ENCODE peak calls at places on chromosome 14, in nine cellular contexts. One of them, this sample, is unnamed.
A peak's percentile ranks its signal among the peaks of the same experiment; 100 is the strongest.

GRCh38 chr14:44170099-44170498 is 337.0 kb downstream of the FSCB start:
- DNase-seq in uterus: no peak
- DNase-seq in kidney: no peak
- DNase-seq in A549: no peak
- DNase-seq in HL-60: no peak
- DNase-seq in IMR-90: no peak
- DNase-seq in CD8-positive, alpha-beta T cell: no peak
- DNase-seq in spleen: no peak
- DNase-seq in neural progenitor cell: no peak
- DNase-seq in this sample: no peak

GRCh38 chr14:77603654-77604270 is 12.7 kb downstream of the SPTLC2 start:
- DNase-seq in spleen: no peak
- DNase-seq in kidney: no peak
- DNase-seq in neural progenitor cell: no peak
- DNase-seq in IMR-90: no peak
- DNase-seq in HL-60: peak; percentile 16
- DNase-seq in A549: peak; percentile 56
- DNase-seq in uterus: no peak
- DNase-seq in CD8-positive, alpha-beta T cell: no peak
- DNase-seq in this sample: no peak

GRCh38 chr14:54782803-54783659 is 119.6 kb downstream of the GCH1 start:
- DNase-seq in CD8-positive, alpha-beta T cell: no peak
- DNase-seq in neural progenitor cell: peak; percentile 35
- DNase-seq in IMR-90: no peak
- DNase-seq in kidney: peak; percentile 48
- DNase-seq in spleen: no peak
- DNase-seq in A549: no peak
- DNase-seq in uterus: no peak
- DNase-seq in HL-60: peak; percentile 52
- DNase-seq in this sample: no peak

GRCh38 chr14:68506645-68507405 is 286.0 kb downstream of the ZFP36L1 start:
- DNase-seq in spleen: no peak
- DNase-seq in A549: no peak
- DNase-seq in IMR-90: no peak
- DNase-seq in CD8-positive, alpha-beta T cell: peak; percentile 34
- DNase-seq in uterus: no peak
- DNase-seq in neural progenitor cell: no peak
- DNase-seq in kidney: no peak
- DNase-seq in HL-60: no peak
- DNase-seq in this sample: no peak

GRCh38 chr14:94047581-94047980 is 21.4 kb downstream of the OTUB2 start:
- DNase-seq in uterus: no peak
- DNase-seq in spleen: peak; percentile 15
- DNase-seq in HL-60: no peak
- DNase-seq in CD8-positive, alpha-beta T cell: no peak
- DNase-seq in neural progenitor cell: no peak
- DNase-seq in kidney: no peak
- DNase-seq in IMR-90: no peak
- DNase-seq in A549: no peak
- DNase-seq in this sample: no peak

GRCh38 chr14:48936352-48936751 is 649.8 kb downstream of the RPS29 start:
- DNase-seq in kidney: no peak
- DNase-seq in neural progenitor cell: peak; percentile 26
- DNase-seq in A549: no peak
- DNase-seq in HL-60: no peak
- DNase-seq in IMR-90: peak; percentile 77
- DNase-seq in uterus: no peak
- DNase-seq in spleen: no peak
- DNase-seq in CD8-positive, alpha-beta T cell: no peak
- DNase-seq in this sample: peak; percentile 76

GRCh38 chr14:104510794-104511611 is 68.6 kb upstream of the C14orf180 start:
- DNase-seq in IMR-90: no peak
- DNase-seq in A549: no peak
- DNase-seq in CD8-positive, alpha-beta T cell: no peak
- DNase-seq in HL-60: no peak
- DNase-seq in spleen: no peak
- DNase-seq in kidney: no peak
- DNase-seq in uterus: no peak
- DNase-seq in neural progenitor cell: no peak
- DNase-seq in this sample: no peak

GRCh38 chr14:70567791-70568190 is 32.7 kb downstream of the MED6 start:
- DNase-seq in spleen: no peak
- DNase-seq in A549: peak; percentile 6
- DNase-seq in IMR-90: peak; percentile 39
- DNase-seq in HL-60: no peak
- DNase-seq in CD8-positive, alpha-beta T cell: no peak
- DNase-seq in kidney: no peak
- DNase-seq in neural progenitor cell: peak; percentile 58
- DNase-seq in uterus: no peak
- DNase-seq in this sample: no peak

GRCh38 chr14:34623506-34623905 is 6.4 kb downstream of the SNX6 start:
- DNase-seq in spleen: no peak
- DNase-seq in uterus: no peak
- DNase-seq in IMR-90: peak; percentile 37
- DNase-seq in CD8-positive, alpha-beta T cell: no peak
- DNase-seq in A549: no peak
- DNase-seq in neural progenitor cell: no peak
- DNase-seq in HL-60: no peak
- DNase-seq in kidney: no peak
- DNase-seq in this sample: no peak

GRCh38 chr14:24613241-24613640 is 3.8 kb upstream of the GZMH start:
- DNase-seq in CD8-positive, alpha-beta T cell: no peak
- DNase-seq in neural progenitor cell: no peak
- DNase-seq in uterus: no peak
- DNase-seq in A549: no peak
- DNase-seq in kidney: no peak
- DNase-seq in HL-60: no peak
- DNase-seq in IMR-90: no peak
- DNase-seq in spleen: no peak
- DNase-seq in this sample: no peak

GRCh38 chr14:36935976-36936678 is 236.3 kb downstream of the SLC25A21 start:
- DNase-seq in neural progenitor cell: peak; percentile 9
- DNase-seq in kidney: no peak
- DNase-seq in A549: no peak
- DNase-seq in uterus: no peak
- DNase-seq in HL-60: no peak
- DNase-seq in spleen: no peak
- DNase-seq in CD8-positive, alpha-beta T cell: no peak
- DNase-seq in IMR-90: peak; percentile 4
- DNase-seq in this sample: no peak

GRCh38 chr14:98175881-98176280 is 1096.1 kb downstream of the BCL11B start:
- DNase-seq in A549: no peak
- DNase-seq in IMR-90: no peak
- DNase-seq in spleen: no peak
- DNase-seq in uterus: no peak
- DNase-seq in neural progenitor cell: no peak
- DNase-seq in HL-60: no peak
- DNase-seq in kidney: no peak
- DNase-seq in CD8-positive, alpha-beta T cell: no peak
- DNase-seq in this sample: no peak

GRCh38 chr14:98176910-98177309 is 1095.1 kb downstream of the BCL11B start:
- DNase-seq in spleen: no peak
- DNase-seq in kidney: no peak
- DNase-seq in CD8-positive, alpha-beta T cell: no peak
- DNase-seq in A549: no peak
- DNase-seq in IMR-90: no peak
- DNase-seq in neural progenitor cell: no peak
- DNase-seq in uterus: no peak
- DNase-seq in HL-60: no peak
- DNase-seq in this sample: no peak

GRCh38 chr14:98174031-98174430 is 1098.0 kb downstream of the BCL11B start:
- DNase-seq in A549: no peak
- DNase-seq in spleen: no peak
- DNase-seq in uterus: no peak
- DNase-seq in CD8-positive, alpha-beta T cell: no peak
- DNase-seq in HL-60: no peak
- DNase-seq in IMR-90: no peak
- DNase-seq in neural progenitor cell: no peak
- DNase-seq in kidney: no peak
- DNase-seq in this sample: no peak

GRCh38 chr14:98175436-98175835 is 1096.6 kb downstream of the BCL11B start:
- DNase-seq in A549: no peak
- DNase-seq in HL-60: no peak
- DNase-seq in kidney: no peak
- DNase-seq in spleen: no peak
- DNase-seq in IMR-90: no peak
- DNase-seq in uterus: no peak
- DNase-seq in CD8-positive, alpha-beta T cell: no peak
- DNase-seq in neural progenitor cell: no peak
- DNase-seq in this sample: no peak

DNA sequence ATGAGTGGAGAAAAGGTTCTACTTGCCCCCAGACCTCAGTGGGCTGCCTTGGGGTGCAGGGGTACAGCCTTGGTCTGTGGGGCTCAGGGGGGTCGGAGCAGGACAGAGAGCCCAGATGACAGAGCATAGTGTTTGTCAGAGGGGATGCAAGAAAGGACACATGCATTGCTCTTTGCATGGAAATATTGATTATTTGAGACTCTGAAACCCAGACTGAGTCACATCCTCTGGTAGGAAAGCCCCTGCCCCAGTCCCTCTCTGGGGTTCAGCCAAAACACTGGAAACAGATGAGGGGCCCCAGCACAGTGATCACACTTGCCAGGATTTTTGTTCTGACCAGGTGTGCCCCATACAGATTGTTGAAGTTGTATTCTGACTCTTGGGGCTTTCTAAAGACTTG is 1094.4 kb downstream of the BCL11B start:
- DNase-seq in uterus: no peak
- DNase-seq in spleen: no peak
- DNase-seq in CD8-positive, alpha-beta T cell: no peak
- DNase-seq in A549: no peak
- DNase-seq in HL-60: no peak
- DNase-seq in neural progenitor cell: no peak
- DNase-seq in IMR-90: no peak
- DNase-seq in kidney: no peak
- DNase-seq in this sample: no peak
- H3K4me3 ChIP-seq in uterus: no peak overlapping the region
- H3K4me3 ChIP-seq in spleen: no peak overlapping the region
- H3K4me3 ChIP-seq in CD8-positive, alpha-beta T cell: no peak overlapping the region
- H3K4me3 ChIP-seq in A549: no peak overlapping the region
- H3K4me3 ChIP-seq in HL-60: no peak overlapping the region
- H3K4me3 ChIP-seq in neural progenitor cell: no peak overlapping the region
- H3K4me3 ChIP-seq in IMR-90: no peak overlapping the region
- H3K4me3 ChIP-seq in kidney: no peak overlapping the region
- H3K4me3 ChIP-seq in this sample: no peak overlapping the region

GRCh38 chr14:103206023-103206481 is 82.8 kb downstream of the TNFAIP2 start:
- DNase-seq in HL-60: no peak
- DNase-seq in spleen: no peak
- DNase-seq in uterus: peak; percentile 62
- DNase-seq in IMR-90: no peak
- DNase-seq in A549: no peak
- DNase-seq in CD8-positive, alpha-beta T cell: no peak
- DNase-seq in neural progenitor cell: no peak
- DNase-seq in kidney: peak; percentile 69
- DNase-seq in this sample: no peak

GRCh38 chr14:103207038-103207403 is 83.8 kb downstream of the TNFAIP2 start:
- DNase-seq in neural progenitor cell: peak; percentile 66
- DNase-seq in spleen: no peak
- DNase-seq in kidney: peak; percentile 98
- DNase-seq in IMR-90: no peak
- DNase-seq in HL-60: no peak
- DNase-seq in CD8-positive, alpha-beta T cell: no peak
- DNase-seq in uterus: peak; percentile 93
- DNase-seq in A549: no peak
- DNase-seq in this sample: no peak

GRCh38 chr14:103207404-103208072 is 84.3 kb downstream of the TNFAIP2 start:
- DNase-seq in spleen: no peak
- DNase-seq in uterus: peak; percentile 75
- DNase-seq in A549: no peak
- DNase-seq in CD8-positive, alpha-beta T cell: no peak
- DNase-seq in HL-60: no peak
- DNase-seq in kidney: peak; percentile 87
- DNase-seq in IMR-90: no peak
- DNase-seq in neural progenitor cell: peak; percentile 45
- DNase-seq in this sample: no peak

GRCh38 chr14:103205541-103205906 is 82.3 kb downstream of the TNFAIP2 start:
- DNase-seq in uterus: no peak
- DNase-seq in A549: no peak
- DNase-seq in IMR-90: no peak
- DNase-seq in neural progenitor cell: no peak
- DNase-seq in CD8-positive, alpha-beta T cell: no peak
- DNase-seq in spleen: no peak
- DNase-seq in HL-60: no peak
- DNase-seq in kidney: peak; percentile 54
- DNase-seq in this sample: no peak

DNA sequence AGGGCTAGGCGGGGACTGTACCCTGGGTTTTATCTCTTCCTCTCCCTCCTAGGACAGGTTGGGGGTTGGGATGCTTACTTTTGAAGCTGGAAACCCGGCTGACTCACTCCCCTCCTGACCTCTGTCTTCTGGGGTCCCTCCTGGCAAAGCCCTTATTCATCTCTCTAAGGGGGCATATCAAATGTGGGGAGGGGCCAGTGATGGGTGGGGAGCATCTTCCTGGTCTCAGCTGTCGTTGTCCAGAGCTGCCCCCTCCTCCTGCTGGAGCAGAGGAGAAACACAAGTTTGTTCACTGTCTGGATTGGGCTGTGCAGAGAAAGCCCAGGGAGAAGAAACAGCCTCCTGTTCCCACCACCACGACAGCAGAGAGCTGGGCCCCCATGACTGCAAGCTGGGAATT is 85.8 kb downstream of the TNFAIP2 start:
- DNase-seq in uterus: no peak
- DNase-seq in HL-60: no peak
- DNase-seq in A549: no peak
- DNase-seq in kidney: no peak
- DNase-seq in IMR-90: no peak
- DNase-seq in spleen: no peak
- DNase-seq in CD8-positive, alpha-beta T cell: no peak
- DNase-seq in neural progenitor cell: no peak
- DNase-seq in this sample: no peak
- TF ChIP-seq CTCF in uterus: peak; percentile 31
- TF ChIP-seq CTCF in HL-60: no peak
- TF ChIP-seq CTCF in A549: no peak
- TF ChIP-seq CTCF in kidney: no peak
- TF ChIP-seq CTCF in IMR-90: no peak
- TF ChIP-seq CTCF in spleen: no peak
- TF ChIP-seq CTCF in CD8-positive, alpha-beta T cell: no peak
- TF ChIP-seq CTCF in neural progenitor cell: peak; percentile 31
- TF ChIP-seq CTCF in this sample: no peak

GRCh38 chr14:99548871-99549270 is 55.1 kb downstream of the CCDC85C start:
- DNase-seq in HL-60: no peak
- DNase-seq in spleen: no peak
- DNase-seq in uterus: no peak
- DNase-seq in neural progenitor cell: no peak
- DNase-seq in A549: no peak
- DNase-seq in kidney: no peak
- DNase-seq in IMR-90: no peak
- DNase-seq in CD8-positive, alpha-beta T cell: no peak
- DNase-seq in this sample: no peak
- H3K4me3 ChIP-seq in HL-60: no peak overlapping the region
- H3K4me3 ChIP-seq in spleen: no peak overlapping the region
- H3K4me3 ChIP-seq in uterus: no peak overlapping the region
- H3K4me3 ChIP-seq in neural progenitor cell: no peak overlapping the region
- H3K4me3 ChIP-seq in A549: no peak overlapping the region
- H3K4me3 ChIP-seq in kidney: no peak overlapping the region
- H3K4me3 ChIP-seq in IMR-90: no peak overlapping the region
- H3K4me3 ChIP-seq in CD8-positive, alpha-beta T cell: no peak overlapping the region
- H3K4me3 ChIP-seq in this sample: no peak overlapping the region

DNA sequence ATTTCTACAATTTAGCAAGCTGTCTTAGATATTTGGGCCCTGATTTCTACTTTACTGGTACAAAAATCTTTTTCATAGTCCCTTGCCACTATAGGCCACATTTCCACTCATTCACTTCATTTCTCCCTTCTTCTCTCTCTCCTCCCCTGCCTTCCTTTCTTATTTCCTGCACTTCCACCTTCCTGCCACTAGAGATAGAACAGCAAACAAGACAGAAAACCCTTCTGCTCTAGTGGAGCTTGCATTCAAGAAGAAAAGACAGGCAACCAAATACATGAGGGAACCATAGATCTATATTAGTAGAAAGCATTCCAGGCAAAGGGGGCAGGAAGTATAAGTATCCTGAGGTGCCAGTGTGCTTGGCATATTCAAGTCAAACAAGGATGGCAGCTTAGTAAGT is 623.5 kb downstream of the FLRT2 start:
- DNase-seq in spleen: no peak
- DNase-seq in uterus: no peak
- DNase-seq in kidney: no peak
- DNase-seq in neural progenitor cell: peak; percentile 30
- DNase-seq in A549: no peak
- DNase-seq in CD8-positive, alpha-beta T cell: no peak
- DNase-seq in HL-60: no peak
- DNase-seq in IMR-90: no peak
- DNase-seq in this sample: no peak
- TF ChIP-seq CTCF in spleen: no peak
- TF ChIP-seq CTCF in uterus: no peak
- TF ChIP-seq CTCF in kidney: no peak
- TF ChIP-seq CTCF in neural progenitor cell: peak; percentile 52
- TF ChIP-seq CTCF in A549: no peak
- TF ChIP-seq CTCF in CD8-positive, alpha-beta T cell: no peak
- TF ChIP-seq CTCF in HL-60: no peak
- TF ChIP-seq CTCF in IMR-90: no peak
- TF ChIP-seq CTCF in this sample: no peak

This sample was measured in astrocyte of the cerebellum.